ENCODE peak calls at places on chromosomes 11 and 22, in four cellular contexts. Z, V, G and N are unnamed samples.
A peak's percentile ranks its signal among the peaks of the same experiment; 100 is the strongest.

GRCh38 chr11:68524213-68524612 is 63.7 kb downstream of the PPP6R3 start:
- DNase-seq in Z (no peak), V (no peak), G (no peak), N (no peak)

GRCh38 chr11:110196884-110197420 is 99.5 kb downstream of the RDX start:
- DNase-seq in V (no peak), Z (no peak), G (no peak), N (no peak)

GRCh38 chr11:93652161-93652597 is 9.3 kb upstream of the CEP295 start:
- DNase-seq in Z (peak; percentile 43), G (no peak), V (no peak), N (no peak)

GRCh38 chr11:68827733-68828132 is 14.0 kb downstream of the CPT1A start:
- DNase-seq in V (no peak), G (no peak), Z (no peak), N (no peak)

GRCh38 chr11:64858467-64859401 is 14.3 kb upstream of the CDC42BPG start:
- DNase-seq in V (no peak), G (no peak), Z (no peak), N (no peak)

GRCh38 chr22:31585161-31585859 is 76.7 kb downstream of the PISD start:
- DNase-seq in Z (no peak), G (no peak), V (no peak), N (no peak)

GRCh38 chr11:66845143-66845875 is 2.1 kb downstream of the RCE1 start:
- DNase-seq in Z (no peak), V (peak; percentile 65), G (no peak), N (no peak)

GRCh38 chr22:30195245-30196140 is 51.1 kb downstream of the LIF start:
- DNase-seq in Z (no peak), G (no peak), V (no peak), N (no peak)

GRCh38 chr11:117438371-117439000 is 110.8 kb downstream of the CEP164 start:
- DNase-seq in G (no peak), V (peak; percentile 40), Z (peak; percentile 30), N (no peak)

GRCh38 chr11:58928691-58929090 is 10.6 kb upstream of the GLYATL1 start:
- DNase-seq in G (no peak), V (no peak), Z (peak; percentile 46), N (no peak)

GRCh38 chr11:130634981-130635473 is 186.6 kb downstream of the ADAMTS15 start:
- DNase-seq in Z (no peak), G (no peak), V (peak; percentile 83), N (peak; percentile 64)

GRCh38 chr11:24585192-24585591 is 88.3 kb downstream of the LUZP2 start:
- DNase-seq in V (no peak), Z (no peak), G (no peak), N (no peak)

GRCh38 chr11:2796091-2796490 is 89.5 kb downstream of the CDKN1C start:
- DNase-seq in Z (no peak), G (no peak), V (no peak), N (no peak)

GRCh38 chr11:84398017-84398626 is 1112.0 kb upstream of the CCDC90B start:
- DNase-seq in G (no peak), V (no peak), Z (peak; percentile 32), N (no peak)

GRCh38 chr11:12028303-12028702 is 19.9 kb upstream of the DKK3 start:
- DNase-seq in V (no peak), G (no peak), Z (no peak), N (no peak)

DNA sequence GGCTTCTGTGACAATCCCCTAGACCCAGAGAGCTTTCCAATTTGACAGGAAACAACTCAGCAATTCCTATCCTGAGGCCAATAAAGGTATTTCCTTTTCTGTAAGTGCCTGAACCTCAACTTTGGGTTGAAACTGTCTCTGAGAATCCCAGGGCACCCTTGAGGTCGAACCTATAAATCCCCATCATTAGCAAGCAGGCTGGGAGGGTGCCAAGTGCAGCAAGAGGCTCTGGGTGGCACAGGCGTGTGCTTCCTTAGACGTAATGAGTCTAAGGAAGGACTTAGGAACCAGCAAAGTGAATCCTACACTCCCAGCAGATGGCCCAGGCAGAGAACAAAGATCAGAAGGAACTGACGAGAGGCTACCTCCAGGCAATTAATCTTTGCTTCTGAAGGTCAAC is 234.2 kb upstream of the NARS2 start:
- DNase-seq in Z (no peak), V (no peak), G (no peak), N (no peak)
- H3K27ac ChIP-seq in Z (peak overlapping the region; percentile 90), V (no peak overlapping the region), G (no peak overlapping the region), N (no peak overlapping the region)

GRCh38 chr22:18115844-18116480 is 5.4 kb downstream of the TUBA8 start:
- DNase-seq in Z (no peak), V (no peak), G (no peak), N (no peak)
- H3K27ac ChIP-seq in Z (no peak overlapping the region), V (peak overlapping the region; percentile 44), G (no peak overlapping the region), N (no peak overlapping the region)

DNA sequence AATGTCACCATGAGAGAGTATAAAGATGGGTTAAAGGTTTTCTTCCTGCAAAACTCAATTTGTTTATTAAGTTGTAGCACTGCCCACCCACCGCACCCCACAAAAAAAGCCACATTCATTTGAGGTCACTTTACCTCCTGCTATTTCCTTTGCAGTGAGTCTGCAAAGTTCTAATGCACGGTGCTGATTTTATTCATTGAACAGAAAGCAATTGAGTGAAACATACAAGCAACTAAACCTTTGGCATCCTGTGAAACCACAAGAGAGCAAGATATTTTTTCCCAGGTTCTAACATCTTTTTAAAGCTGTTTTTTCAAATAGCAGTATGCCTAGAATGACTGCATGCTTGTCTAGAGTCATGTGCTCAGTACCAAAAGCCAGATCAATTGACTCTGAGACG is 39.0 kb downstream of the RRAS2 start:
- DNase-seq in V (no peak), Z (no peak), G (no peak), N (no peak)
- H3K27ac ChIP-seq in V (no peak overlapping the region), Z (no peak overlapping the region), G (no peak overlapping the region), N (no peak overlapping the region)

DNA sequence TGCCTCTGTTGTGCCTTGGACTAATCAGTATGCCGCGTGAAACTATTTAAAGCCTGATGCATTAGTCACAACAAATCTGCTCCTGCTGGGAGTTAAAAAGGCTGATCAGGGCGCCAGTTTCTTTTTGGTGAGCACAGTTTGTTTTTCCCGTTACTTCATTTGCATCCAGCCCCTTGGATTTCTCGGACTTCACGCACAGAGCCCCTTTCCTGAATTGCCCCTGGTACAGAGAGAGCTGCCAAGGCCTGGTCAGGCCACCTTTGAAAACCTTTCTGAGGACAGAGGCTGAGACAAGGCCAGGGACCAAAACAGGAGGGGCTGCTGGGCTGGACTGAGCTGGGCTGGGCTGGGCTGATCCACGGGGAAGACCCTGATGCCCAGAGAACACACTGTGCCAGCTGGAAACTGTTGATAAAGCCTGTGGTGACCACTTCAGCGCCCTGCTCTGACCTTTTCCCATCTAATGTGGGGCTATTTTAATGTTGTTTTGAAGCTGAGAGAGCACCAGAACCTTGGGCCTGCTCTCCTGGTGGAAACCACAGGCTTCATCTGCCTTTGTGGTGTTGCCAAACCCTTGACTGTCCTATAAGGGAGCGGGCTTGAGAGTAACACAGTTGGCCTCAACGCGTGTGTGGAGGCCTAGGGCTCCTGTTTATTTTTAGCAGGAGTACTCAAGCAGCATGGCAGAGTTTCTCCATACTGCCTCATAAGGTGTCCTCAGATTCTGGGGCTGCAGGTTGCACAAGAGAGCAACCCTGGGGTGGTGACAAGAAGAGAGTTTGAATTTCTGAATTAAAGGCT is 44.2 kb downstream of the NAV2 start:
- DNase-seq in V (peak; percentile 74), Z (no peak), G (no peak), N (no peak)
- H3K27ac ChIP-seq in V (peak overlapping the region; percentile 73), Z (peak overlapping the region; percentile 23), G (no peak overlapping the region), N (no peak overlapping the region)